ENCODE peak calls at places on chromosome 15, in six cellular contexts. P, Z, D, O, U and V are unnamed samples.

GRCh38 chr15:78195735-78196201 is 38.6 kb downstream of the ACSBG1 start:
- DNase-seq in P (peak; percentile 30), Z (peak; percentile 31), D (peak; percentile 46), O (peak; percentile 50), U (peak; percentile 8), V (no peak)

GRCh38 chr15:30985081-30985531 is 6.3 kb downstream of the MTMR10 start:
- DNase-seq in P (no peak), Z (no peak), D (peak; percentile 41), O (no peak), U (no peak), V (no peak)

GRCh38 chr15:44554934-44555723 is 18.2 kb downstream of the EIF3J start:
- DNase-seq in P (no peak), Z (no peak), D (no peak), O (no peak), U (no peak), V (no peak)

GRCh38 chr15:33226559-33227181 is 32.2 kb upstream of the FMN1 start:
- DNase-seq in P (peak; percentile 58), Z (peak; percentile 57), D (no peak), O (peak; percentile 66), U (no peak), V (peak; percentile 34)

GRCh38 chr15:89794627-89795241 is 18.6 kb downstream of the MESP2 start:
- DNase-seq in P (no peak), Z (no peak), D (no peak), O (no peak), U (no peak), V (no peak)

GRCh38 chr15:50058231-50058630 is 60.8 kb downstream of the ATP8B4 start:
- DNase-seq in P (no peak), Z (no peak), D (no peak), O (no peak), U (no peak), V (no peak)

GRCh38 chr15:67076147-67076843 is 10.9 kb downstream of the SMAD3 start:
- DNase-seq in P (no peak), Z (no peak), D (no peak), O (peak; percentile 58), U (peak; percentile 51), V (peak; percentile 57)

GRCh38 chr15:98855067-98855814 is 152.4 kb downstream of the PGPEP1L start:
- DNase-seq in P (no peak), Z (no peak), D (no peak), O (no peak), U (no peak), V (no peak)

GRCh38 chr15:93144477-93145270 is 55.7 kb upstream of the RGMA start:
- DNase-seq in P (no peak), Z (no peak), D (no peak), O (no peak), U (no peak), V (no peak)

GRCh38 chr15:52360229-52361203 is 64.9 kb upstream of the MYO5C start:
- DNase-seq in P (no peak), Z (no peak), D (no peak), O (no peak), U (no peak), V (no peak)

GRCh38 chr15:40002295-40002694 is 36.7 kb downstream of the SRP14 start:
- DNase-seq in P (no peak), Z (no peak), D (no peak), O (peak; percentile 52), U (no peak), V (no peak)

GRCh38 chr15:52567886-52568568 is 803 bp downstream of the ARPP19 start:
- DNase-seq in P (peak; percentile 17), Z (no peak), D (peak; percentile 19), O (peak; percentile 48), U (peak; percentile 25), V (peak; percentile 30)

GRCh38 chr15:52784799-52785671 is 5.1 kb downstream of the ONECUT1 start:
- DNase-seq in P (no peak), Z (no peak), D (peak; percentile 67), O (no peak), U (no peak), V (no peak)

GRCh38 chr15:92327033-92327432 is 66.6 kb upstream of the ST8SIA2 start:
- DNase-seq in P (no peak), Z (no peak), D (no peak), O (no peak), U (no peak), V (no peak)

GRCh38 chr15:67174864-67175573 is 79.4 kb downstream of the AAGAB start:
- DNase-seq in P (no peak), Z (no peak), D (no peak), O (peak; percentile 44), U (no peak), V (no peak)

GRCh38 chr15:40594429-40594836 is 384 bp downstream of the KNL1 start:
- DNase-seq in P (no peak), Z (no peak), D (peak; percentile 80), O (no peak), U (no peak), V (peak; percentile 7)

GRCh38 chr15:29035571-29036285 is 150.0 kb downstream of the APBA2 start:
- DNase-seq in P (no peak), Z (no peak), D (no peak), O (no peak), U (no peak), V (no peak)

GRCh38 chr15:90558182-90558581 is 28.5 kb downstream of the CRTC3 start:
- DNase-seq in P (no peak), Z (no peak), D (no peak), O (no peak), U (no peak), V (no peak)

GRCh38 chr15:86615411-86615810 is 535.7 kb downstream of the AGBL1 start:
- DNase-seq in P (no peak), Z (no peak), D (no peak), O (no peak), U (no peak), V (no peak)

GRCh38 chr15:76190070-76190564 is 121.2 kb downstream of the ETFA start:
- DNase-seq in P (no peak), Z (no peak), D (no peak), O (no peak), U (no peak), V (no peak)

GRCh38 chr15:40469776-40470390 is 901 bp upstream of the CHST14 start:
- DNase-seq in P (no peak), Z (no peak), D (no peak), O (no peak), U (no peak), V (no peak)